ENCODE peak calls at places on chromosomes 2 and 18, in ten cellular contexts. One of them, this sample, is unnamed.
A peak's percentile ranks its signal among the peaks of the same experiment; 100 is the strongest.

GRCh38 chr18:67104700-67105284 is 411.7 kb downstream of the DSEL start:
- DNase-seq in GM03348: peak; percentile 59
- DNase-seq in spleen: no peak
- DNase-seq in substantia nigra: no peak
- DNase-seq in stimulated activated naive CD4-positive, alpha-beta T cell: no peak
- DNase-seq in uterus: no peak
- DNase-seq in posterior vena cava: no peak
- DNase-seq in NCI-H460: peak; percentile 68
- DNase-seq in K562: no peak
- DNase-seq in amygdala: peak; percentile 87
- DNase-seq in this sample: no peak

GRCh38 chr2:230931556-230932231 is 6.7 kb upstream of the GPR55 start:
- DNase-seq in GM03348: no peak
- DNase-seq in spleen: peak; percentile 80
- DNase-seq in substantia nigra: no peak
- DNase-seq in stimulated activated naive CD4-positive, alpha-beta T cell: no peak
- DNase-seq in uterus: peak; percentile 7
- DNase-seq in posterior vena cava: peak; percentile 29
- DNase-seq in NCI-H460: no peak
- DNase-seq in K562: no peak
- DNase-seq in amygdala: no peak
- DNase-seq in this sample: no peak

GRCh38 chr2:239949079-239949478 is 76.1 kb downstream of the NDUFA10 start:
- DNase-seq in GM03348: no peak
- DNase-seq in spleen: no peak
- DNase-seq in substantia nigra: no peak
- DNase-seq in stimulated activated naive CD4-positive, alpha-beta T cell: no peak
- DNase-seq in uterus: peak; percentile 2
- DNase-seq in posterior vena cava: peak; percentile 46
- DNase-seq in NCI-H460: no peak
- DNase-seq in K562: no peak
- DNase-seq in amygdala: no peak
- DNase-seq in this sample: no peak

GRCh38 chr2:30590407-30590806 is 143.4 kb downstream of the LCLAT1 start:
- DNase-seq in GM03348: no peak
- DNase-seq in spleen: no peak
- DNase-seq in substantia nigra: no peak
- DNase-seq in stimulated activated naive CD4-positive, alpha-beta T cell: no peak
- DNase-seq in uterus: no peak
- DNase-seq in posterior vena cava: no peak
- DNase-seq in NCI-H460: no peak
- DNase-seq in K562: no peak
- DNase-seq in amygdala: no peak
- DNase-seq in this sample: no peak

GRCh38 chr18:54737986-54738385 is 90.3 kb upstream of the RAB27B start:
- DNase-seq in GM03348: no peak
- DNase-seq in spleen: no peak
- DNase-seq in substantia nigra: no peak
- DNase-seq in stimulated activated naive CD4-positive, alpha-beta T cell: no peak
- DNase-seq in uterus: no peak
- DNase-seq in posterior vena cava: no peak
- DNase-seq in NCI-H460: no peak
- DNase-seq in K562: no peak
- DNase-seq in amygdala: no peak
- DNase-seq in this sample: no peak

GRCh38 chr2:174036825-174037224 is 71.7 kb upstream of the SP3 start:
- DNase-seq in GM03348: no peak
- DNase-seq in spleen: no peak
- DNase-seq in substantia nigra: no peak
- DNase-seq in stimulated activated naive CD4-positive, alpha-beta T cell: no peak
- DNase-seq in uterus: no peak
- DNase-seq in posterior vena cava: no peak
- DNase-seq in NCI-H460: no peak
- DNase-seq in K562: no peak
- DNase-seq in amygdala: no peak
- DNase-seq in this sample: no peak

GRCh38 chr18:74275736-74276135 is 16.0 kb downstream of the CYB5A start:
- DNase-seq in GM03348: no peak
- DNase-seq in spleen: no peak
- DNase-seq in substantia nigra: no peak
- DNase-seq in stimulated activated naive CD4-positive, alpha-beta T cell: no peak
- DNase-seq in uterus: no peak
- DNase-seq in posterior vena cava: no peak
- DNase-seq in NCI-H460: no peak
- DNase-seq in K562: no peak
- DNase-seq in amygdala: no peak
- DNase-seq in this sample: no peak

GRCh38 chr18:56721491-56721890 is 70.3 kb downstream of the WDR7 start:
- DNase-seq in GM03348: no peak
- DNase-seq in spleen: no peak
- DNase-seq in substantia nigra: no peak
- DNase-seq in stimulated activated naive CD4-positive, alpha-beta T cell: no peak
- DNase-seq in uterus: no peak
- DNase-seq in posterior vena cava: no peak
- DNase-seq in NCI-H460: no peak
- DNase-seq in K562: no peak
- DNase-seq in amygdala: no peak
- DNase-seq in this sample: no peak

GRCh38 chr2:236563953-236564352 is 5.7 kb upstream of the ACKR3 start:
- DNase-seq in GM03348: no peak
- DNase-seq in spleen: no peak
- DNase-seq in substantia nigra: no peak
- DNase-seq in stimulated activated naive CD4-positive, alpha-beta T cell: no peak
- DNase-seq in uterus: no peak
- DNase-seq in posterior vena cava: no peak
- DNase-seq in NCI-H460: no peak
- DNase-seq in K562: no peak
- DNase-seq in amygdala: no peak
- DNase-seq in this sample: no peak

GRCh38 chr18:57644540-57644939 is 22.9 kb upstream of the NARS1 start:
- DNase-seq in GM03348: no peak
- DNase-seq in spleen: no peak
- DNase-seq in substantia nigra: no peak
- DNase-seq in stimulated activated naive CD4-positive, alpha-beta T cell: no peak
- DNase-seq in uterus: no peak
- DNase-seq in posterior vena cava: no peak
- DNase-seq in NCI-H460: no peak
- DNase-seq in K562: no peak
- DNase-seq in amygdala: no peak
- DNase-seq in this sample: no peak

GRCh38 chr18:41599529-41599928 is 355.5 kb upstream of the PIK3C3 start:
- DNase-seq in GM03348: no peak
- DNase-seq in spleen: no peak
- DNase-seq in substantia nigra: no peak
- DNase-seq in stimulated activated naive CD4-positive, alpha-beta T cell: no peak
- DNase-seq in uterus: no peak
- DNase-seq in posterior vena cava: no peak
- DNase-seq in NCI-H460: no peak
- DNase-seq in K562: no peak
- DNase-seq in amygdala: no peak
- DNase-seq in this sample: no peak

GRCh38 chr2:172415759-172416158 is 11.6 kb upstream of the ITGA6 start:
- DNase-seq in GM03348: no peak
- DNase-seq in spleen: no peak
- DNase-seq in substantia nigra: no peak
- DNase-seq in stimulated activated naive CD4-positive, alpha-beta T cell: no peak
- DNase-seq in uterus: no peak
- DNase-seq in posterior vena cava: no peak
- DNase-seq in NCI-H460: no peak
- DNase-seq in K562: no peak
- DNase-seq in amygdala: no peak
- DNase-seq in this sample: no peak

GRCh38 chr2:29309090-29310054 is 194.2 kb downstream of the CLIP4 start:
- DNase-seq in GM03348: peak; percentile 84
- DNase-seq in spleen: no peak
- DNase-seq in substantia nigra: no peak
- DNase-seq in stimulated activated naive CD4-positive, alpha-beta T cell: peak; percentile 48
- DNase-seq in uterus: no peak
- DNase-seq in posterior vena cava: no peak
- DNase-seq in NCI-H460: peak; percentile 57
- DNase-seq in K562: peak; percentile 58
- DNase-seq in amygdala: peak; percentile 78
- DNase-seq in this sample: no peak

GRCh38 chr18:66632771-66633170 is 28.9 kb upstream of the CDH19 start:
- DNase-seq in GM03348: no peak
- DNase-seq in spleen: no peak
- DNase-seq in substantia nigra: no peak
- DNase-seq in stimulated activated naive CD4-positive, alpha-beta T cell: no peak
- DNase-seq in uterus: no peak
- DNase-seq in posterior vena cava: no peak
- DNase-seq in NCI-H460: peak; percentile 58
- DNase-seq in K562: no peak
- DNase-seq in amygdala: no peak
- DNase-seq in this sample: no peak

GRCh38 chr2:169038338-169038757 is 7.2 kb upstream of the ABCB11 start:
- DNase-seq in GM03348: no peak
- DNase-seq in spleen: no peak
- DNase-seq in substantia nigra: no peak
- DNase-seq in stimulated activated naive CD4-positive, alpha-beta T cell: no peak
- DNase-seq in uterus: no peak
- DNase-seq in posterior vena cava: no peak
- DNase-seq in NCI-H460: no peak
- DNase-seq in K562: no peak
- DNase-seq in amygdala: no peak
- DNase-seq in this sample: no peak

GRCh38 chr2:172216348-172216933 is 113.7 kb upstream of the DLX2 start:
- DNase-seq in GM03348: no peak
- DNase-seq in spleen: no peak
- DNase-seq in substantia nigra: no peak
- DNase-seq in stimulated activated naive CD4-positive, alpha-beta T cell: no peak
- DNase-seq in uterus: no peak
- DNase-seq in posterior vena cava: no peak
- DNase-seq in NCI-H460: no peak
- DNase-seq in K562: no peak
- DNase-seq in amygdala: no peak
- DNase-seq in this sample: no peak

GRCh38 chr2:113977660-113978523 is 88.0 kb downstream of the ACTR3 start:
- DNase-seq in GM03348: peak; percentile 60
- DNase-seq in spleen: no peak
- DNase-seq in substantia nigra: no peak
- DNase-seq in stimulated activated naive CD4-positive, alpha-beta T cell: no peak
- DNase-seq in uterus: no peak
- DNase-seq in posterior vena cava: no peak
- DNase-seq in NCI-H460: no peak
- DNase-seq in K562: no peak
- DNase-seq in amygdala: peak; percentile 37
- DNase-seq in this sample: no peak

GRCh38 chr2:229725716-229726346 is 11.5 kb upstream of the DNER start:
- DNase-seq in GM03348: peak; percentile 21
- DNase-seq in spleen: no peak
- DNase-seq in substantia nigra: no peak
- DNase-seq in stimulated activated naive CD4-positive, alpha-beta T cell: no peak
- DNase-seq in uterus: no peak
- DNase-seq in posterior vena cava: no peak
- DNase-seq in NCI-H460: peak; percentile 97
- DNase-seq in K562: no peak
- DNase-seq in amygdala: no peak
- DNase-seq in this sample: no peak

GRCh38 chr2:36530178-36530982 is 67.6 kb downstream of the FEZ2 start:
- DNase-seq in GM03348: peak; percentile 54
- DNase-seq in spleen: no peak
- DNase-seq in substantia nigra: no peak
- DNase-seq in stimulated activated naive CD4-positive, alpha-beta T cell: no peak
- DNase-seq in uterus: no peak
- DNase-seq in posterior vena cava: no peak
- DNase-seq in NCI-H460: no peak
- DNase-seq in K562: no peak
- DNase-seq in amygdala: no peak
- DNase-seq in this sample: no peak

GRCh38 chr2:238967978-238968360 is 120.1 kb downstream of the TWIST2 start:
- DNase-seq in GM03348: no peak
- DNase-seq in spleen: no peak
- DNase-seq in substantia nigra: no peak
- DNase-seq in stimulated activated naive CD4-positive, alpha-beta T cell: no peak
- DNase-seq in uterus: no peak
- DNase-seq in posterior vena cava: peak; percentile 56
- DNase-seq in NCI-H460: no peak
- DNase-seq in K562: no peak
- DNase-seq in amygdala: no peak
- DNase-seq in this sample: no peak

GRCh38 chr18:74951165-74951760 is 257.7 kb downstream of the PTGR3 start:
- DNase-seq in GM03348: peak; percentile 43
- DNase-seq in spleen: no peak
- DNase-seq in substantia nigra: no peak
- DNase-seq in stimulated activated naive CD4-positive, alpha-beta T cell: peak; percentile 37
- DNase-seq in uterus: no peak
- DNase-seq in posterior vena cava: no peak
- DNase-seq in NCI-H460: peak; percentile 16
- DNase-seq in K562: no peak
- DNase-seq in amygdala: no peak
- DNase-seq in this sample: no peak

GRCh38 chr2:188678921-188679320 is 295.3 kb upstream of the COL3A1 start:
- DNase-seq in GM03348: peak; percentile 44
- DNase-seq in spleen: no peak
- DNase-seq in substantia nigra: no peak
- DNase-seq in stimulated activated naive CD4-positive, alpha-beta T cell: no peak
- DNase-seq in uterus: no peak
- DNase-seq in posterior vena cava: no peak
- DNase-seq in NCI-H460: no peak
- DNase-seq in K562: no peak
- DNase-seq in amygdala: no peak
- DNase-seq in this sample: no peak

This sample was measured in effector memory CD4-positive, alpha-beta T cell.